ENCODE peak calls at places on chromosomes 3 and 15, in ten cellular contexts. R is upper lobe of right lung; I is ovary; S is globus pallidus; G is activated naive CD4-positive, alpha-beta T cell; Z is cardiac fibroblast; M is NCI-H748 treated with DMSO at 0.1 percent for 48 hours; E is AML-193; O is NCI-H460; Y is stimulated activated CD4-positive, alpha-beta T cell treated with anti-CD3 and anti-CD28 coated beads, TNF-alpha, amount 100 ng/mL, for 1 hour. L is an unnamed sample.

GRCh38 chr3:147318900-147319299 is 87.4 kb downstream of the ZIC4 start:
- DNase-seq in S (no peak), M (no peak), E (no peak), Z (no peak), O (no peak), I (no peak), R (no peak), Y (no peak), G (no peak), L (no peak)

GRCh38 chr3:43105224-43105596 is 669 bp downstream of the POMGNT2 start:
- DNase-seq in G (no peak), E (no peak), O (no peak), I (peak), Z (no peak), Y (no peak), S (no peak), M (no peak), R (peak), L (no peak)

GRCh38 chr3:178672263-178672662 is 136.0 kb downstream of the KCNMB2 start:
- DNase-seq in Y (no peak), I (no peak), Z (peak), E (no peak), R (no peak), O (no peak), S (no peak), M (no peak), G (no peak), L (no peak)

GRCh38 chr3:138624518-138624917 is 15.9 kb downstream of the FAIM start:
- DNase-seq in I (no peak), O (no peak), Y (no peak), R (no peak), Z (no peak), G (no peak), S (no peak), M (no peak), E (no peak), L (no peak)

GRCh38 chr15:68536331-68537095 is 42.3 kb upstream of the CORO2B start:
- DNase-seq in Z (peak), O (peak), M (no peak), I (no peak), Y (no peak), S (no peak), E (no peak), G (no peak), R (no peak), L (no peak)

GRCh38 chr15:61099030-61099800 is 129.9 kb downstream of the RORA start:
- DNase-seq in Y (no peak), E (no peak), M (no peak), Z (no peak), G (no peak), O (no peak), S (no peak), I (no peak), R (no peak), L (no peak)

GRCh38 chr3:119243712-119244111 is 3.0 kb upstream of the B4GALT4 start:
- DNase-seq in I (no peak), M (no peak), R (no peak), G (no peak), O (no peak), E (no peak), S (no peak), Y (no peak), Z (no peak), L (no peak)

GRCh38 chr3:87173776-87174175 is 53.3 kb upstream of the CHMP2B start:
- DNase-seq in O (no peak), Y (no peak), E (peak), M (no peak), Z (no peak), I (no peak), G (no peak), R (no peak), S (no peak), L (no peak)

GRCh38 chr3:20539666-20540460 is 353.9 kb upstream of the SGO1 start:
- DNase-seq in I (no peak), S (no peak), Z (no peak), E (no peak), R (no peak), M (no peak), O (no peak), G (no peak), Y (no peak), L (no peak)

GRCh38 chr3:61876797-61877196 is 315.4 kb downstream of the PTPRG start:
- DNase-seq in E (no peak), I (no peak), R (no peak), G (no peak), O (no peak), S (no peak), Z (peak), Y (no peak), M (no peak), L (no peak)

GRCh38 chr15:27358751-27359434 is 387.9 kb downstream of the GABRG3 start:
- DNase-seq in S (peak), Y (no peak), G (no peak), E (no peak), R (no peak), O (peak), M (no peak), I (no peak), Z (no peak), L (no peak)

GRCh38 chr3:23496165-23496564 is 293.0 kb downstream of the UBE2E2 start:
- DNase-seq in M (no peak), Y (no peak), I (no peak), E (no peak), O (no peak), R (no peak), S (no peak), G (no peak), Z (no peak), L (no peak)

GRCh38 chr3:191353022-191353777 is 22.9 kb upstream of the UTS2B start:
- DNase-seq in Z (no peak), E (no peak), M (no peak), R (no peak), Y (no peak), S (no peak), I (no peak), G (no peak), O (no peak), L (no peak)

GRCh38 chr3:141094851-141095545 is 43.9 kb downstream of the SPSB4 start:
- DNase-seq in I (peak), E (no peak), S (no peak), G (no peak), O (no peak), R (no peak), M (no peak), Z (peak), Y (no peak), L (no peak)

GRCh38 chr15:85821545-85821944 is 26.8 kb upstream of the KLHL25 start:
- DNase-seq in G (no peak), S (no peak), E (no peak), M (no peak), Y (no peak), R (no peak), I (no peak), O (no peak), Z (no peak), L (no peak)

GRCh38 chr3:78258798-78259197 is 1218.9 kb downstream of the ROBO2 start:
- DNase-seq in R (no peak), I (no peak), G (no peak), E (no peak), Y (no peak), S (no peak), M (no peak), O (no peak), Z (peak), L (no peak)

GRCh38 chr3:48141225-48142137 is 46.7 kb downstream of the CDC25A start:
- DNase-seq in Y (no peak), I (no peak), S (no peak), Z (no peak), R (no peak), O (no peak), G (no peak), E (no peak), M (no peak), L (no peak)

GRCh38 chr3:107142171-107142570 is 235.1 kb upstream of the CCDC54 start:
- DNase-seq in R (no peak), G (no peak), I (no peak), Z (no peak), M (no peak), Y (no peak), S (no peak), E (no peak), O (no peak), L (no peak)

GRCh38 chr15:76787273-76787672 is 117.9 kb downstream of the SCAPER start:
- DNase-seq in E (no peak), O (no peak), G (no peak), R (no peak), I (no peak), Y (no peak), M (no peak), S (no peak), Z (no peak), L (no peak)

GRCh38 chr3:128316456-128316855 is 150.2 kb downstream of the DNAJB8 start:
- DNase-seq in G (peak), S (no peak), Y (peak), Z (no peak), E (no peak), R (peak), I (peak), M (no peak), O (no peak), L (no peak)

GRCh38 chr3:126918223-126918622 is 64.7 kb upstream of the PLXNA1 start:
- DNase-seq in R (no peak), O (no peak), Y (no peak), G (no peak), Z (no peak), S (no peak), I (no peak), M (no peak), E (peak), L (no peak)

GRCh38 chr3:45994661-45995369 is 809 bp downstream of the FYCO1 start:
- DNase-seq in O (no peak), M (no peak), Z (peak), E (peak), Y (no peak), R (no peak), G (peak), S (peak), I (peak), L (no peak)

GRCh38 chr3:125594581-125595011 is 701 bp downstream of the OSBPL11 start:
- DNase-seq in I (peak), R (no peak), S (no peak), Z (no peak), O (no peak), Y (no peak), M (no peak), E (no peak), G (no peak), L (no peak)

GRCh38 chr3:66450389-66451022 is 50.3 kb downstream of the LRIG1 start:
- DNase-seq in Y (no peak), G (no peak), I (peak), Z (peak), O (no peak), M (no peak), E (no peak), R (no peak), S (peak), L (no peak)

GRCh38 chr15:42363942-42364341 is 4.6 kb downstream of the CAPN3 start:
- DNase-seq in M (no peak), R (no peak), I (no peak), G (no peak), Z (no peak), Y (no peak), O (no peak), S (no peak), E (no peak), L (no peak)

GRCh38 chr3:14467723-14468620 is 65.6 kb downstream of the SLC6A6 start:
- DNase-seq in S (no peak), E (peak), Y (peak), G (peak), R (no peak), M (peak), I (peak), O (peak), Z (peak), L (no peak)

L was measured in RWPE2.